ENCODE peak calls at places on chromosome 3, in seven cellular contexts. J is nucleus accumbens; V is stimulated activated CD8-positive, alpha-beta memory T cell treated with anti-CD3 and anti-CD28 coated beads, Interleukin-15, amount 100 ng/mL, for 24 hours; S is RPMI7951; U is T-helper 17 cell; R is chondrocyte; P is HEK293T. T is an unnamed sample.

GRCh38 chr3:196207159-196207832 is 3.9 kb downstream of the ZDHHC19 start:
- DNase-seq in P (no peak), J (no peak), V (no peak), S (no peak), U (no peak), R (peak), T (no peak)

GRCh38 chr3:186209810-186210752 is 101.2 kb upstream of the ETV5 start:
- DNase-seq in U (no peak), V (no peak), S (peak), P (no peak), J (peak), R (no peak), T (peak)

GRCh38 chr3:13411186-13411860 is 8.8 kb downstream of the NUP210 start:
- DNase-seq in V (no peak), U (no peak), S (no peak), J (peak), P (no peak), R (peak), T (no peak)

GRCh38 chr3:18501679-18502343 is 76.7 kb upstream of the SATB1 start:
- DNase-seq in S (no peak), P (no peak), V (no peak), U (no peak), R (no peak), J (no peak), T (no peak)

GRCh38 chr3:100123112-100123511 is 8.8 kb upstream of the FILIP1L start:
- DNase-seq in U (no peak), S (no peak), V (no peak), R (no peak), J (no peak), P (no peak), T (no peak)

GRCh38 chr3:128170866-128171516 is 17.7 kb downstream of the EEFSEC start:
- DNase-seq in J (peak), S (peak), V (no peak), U (no peak), P (peak), R (no peak), T (peak)

GRCh38 chr3:116179091-116179490 is 266.2 kb downstream of the LSAMP start:
- DNase-seq in U (no peak), R (no peak), S (peak), P (no peak), V (no peak), J (no peak), T (no peak)

GRCh38 chr3:123559040-123559861 is 25.6 kb downstream of the HACD2 start:
- DNase-seq in S (peak), P (peak), U (no peak), V (no peak), R (no peak), J (no peak), T (no peak)

GRCh38 chr3:174409085-174409743 is 449.9 kb upstream of the NAALADL2 start:
- DNase-seq in U (no peak), R (no peak), J (no peak), V (no peak), S (no peak), P (no peak), T (no peak)

GRCh38 chr3:67215690-67216089 is 217.6 kb downstream of the KBTBD8 start:
- DNase-seq in P (no peak), S (no peak), V (no peak), J (no peak), U (no peak), R (no peak), T (no peak)

GRCh38 chr3:29478671-29479070 is 197.8 kb downstream of the RBMS3 start:
- DNase-seq in S (no peak), P (no peak), U (no peak), V (no peak), J (no peak), R (no peak), T (no peak)

GRCh38 chr3:37041546-37042195 is 48.4 kb downstream of the MLH1 start:
- DNase-seq in U (no peak), J (no peak), S (no peak), R (no peak), P (no peak), V (no peak), T (no peak)

GRCh38 chr3:11835028-11835639 is 11.6 kb downstream of the TAMM41 start:
- DNase-seq in P (no peak), R (no peak), J (no peak), S (peak), U (no peak), V (no peak), T (no peak)

GRCh38 chr3:166080096-166080495 is 242.9 kb upstream of the BCHE start:
- DNase-seq in R (no peak), V (no peak), P (no peak), J (no peak), S (no peak), U (no peak), T (no peak)

GRCh38 chr3:105334138-105334882 is 32.4 kb upstream of the ALCAM start:
- DNase-seq in U (no peak), V (no peak), R (no peak), S (peak), P (no peak), J (no peak), T (no peak)

GRCh38 chr3:55177749-55178148 is 249.9 kb upstream of the LRTM1 start:
- DNase-seq in V (no peak), R (no peak), S (peak), P (no peak), J (no peak), U (no peak), T (no peak)

T was measured in ureter.